ENCODE peak calls at places on chromosome 14, in six cellular contexts. D, G, U, J, E and O are unnamed samples. For H3K9me3, the result is how much of the 10 kb centered on the place peaks cover.

GRCh38 chr14:58280954-58281787 is 17.2 kb upstream of the ARID4A start:
- DNase-seq in J (no peak), G (peak), D (peak), E (peak), U (peak), O (peak)

GRCh38 chr14:20632448-20632830 is 9.1 kb downstream of the OR6S1 start:
- DNase-seq in G (no peak), J (no peak), D (no peak), U (no peak), E (no peak), O (no peak)

GRCh38 chr14:25052921-25053320 is 3.0 kb upstream of the STXBP6 start:
- DNase-seq in U (no peak), D (no peak), J (no peak), G (no peak), E (no peak), O (no peak)

GRCh38 chr14:89387922-89388685 is 28.9 kb downstream of the FOXN3 start:
- DNase-seq in G (no peak), D (no peak), U (no peak), E (no peak), J (no peak), O (no peak)

GRCh38 chr14:67729072-67729561 is 27.4 kb downstream of the RDH12 start:
- DNase-seq in G (peak), U (peak), J (peak), D (no peak), E (peak), O (peak)

GRCh38 chr14:78401866-78402265 is 231.7 kb downstream of the NRXN3 start:
- DNase-seq in E (no peak), J (no peak), U (peak), G (no peak), D (no peak), O (no peak)

GRCh38 chr14:64945431-64945830 is 2.9 kb upstream of the GPX2 start:
- DNase-seq in J (no peak), U (no peak), D (no peak), G (no peak), E (no peak), O (no peak)

GRCh38 chr14:68692916-68693771 is 99.7 kb downstream of the ZFP36L1 start:
- DNase-seq in J (no peak), D (no peak), G (no peak), U (peak), E (no peak), O (no peak)

GRCh38 chr14:60648934-60649814 is at the start of gene SIX1:
- DNase-seq in D (no peak), E (peak), G (peak), U (peak), J (peak), O (peak)

GRCh38 chr14:32708134-32708533 is 230.5 kb upstream of the NPAS3 start:
- DNase-seq in D (no peak), G (no peak), U (no peak), E (no peak), J (no peak), O (no peak)

GRCh38 chr14:89983375-89983774 is 27.6 kb downstream of the TDP1 start:
- DNase-seq in G (no peak), U (no peak), J (no peak), E (no peak), D (no peak), O (no peak)

GRCh38 chr14:100826371-100827139 is 637 bp downstream of the MEG3 start:
- DNase-seq in J (no peak), E (no peak), D (no peak), U (no peak), G (no peak), O (no peak)

GRCh38 chr14:104855532-104856090 is 9.5 kb upstream of the CEP170B start:
- DNase-seq in D (no peak), U (no peak), G (no peak), E (no peak), J (no peak), O (no peak)
- H3K9me3 ChIP-seq in D (under half), U (under half), G (under half), E (under half), J (under half), O (under half)

DNA sequence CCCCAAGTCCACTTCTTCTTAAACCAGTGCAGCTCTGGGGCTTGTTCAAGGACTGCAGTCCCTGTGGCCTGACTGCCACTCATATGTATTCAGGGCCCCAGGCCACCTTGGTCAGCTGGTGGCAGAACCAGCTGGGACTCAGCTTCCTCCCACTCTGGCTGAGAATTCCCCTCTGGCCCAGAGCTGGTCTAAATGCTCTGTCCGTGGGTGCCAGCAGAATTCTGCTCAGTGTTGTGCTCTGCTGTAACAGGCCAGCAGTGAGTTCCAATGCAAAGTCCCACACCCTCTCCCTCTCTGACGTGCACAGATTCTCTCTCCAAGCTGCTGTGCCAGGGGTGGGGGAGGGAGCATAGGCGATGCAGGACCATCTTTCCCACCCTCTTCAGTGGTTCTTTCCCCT is 210.4 kb upstream of the RGS6 start:
- DNase-seq in J (no peak), G (peak), D (no peak), U (no peak), E (no peak), O (no peak)
- H3K9me3 ChIP-seq in J (under half), G (under half), D (under half), U (under half), E (under half), O (under half)

GRCh38 chr14:104159990-104160389 is 21.6 kb downstream of the KIF26A start:
- DNase-seq in D (no peak), U (no peak), J (no peak), E (no peak), G (no peak), O (no peak)
- H3K9me3 ChIP-seq in D (under half), U (under half), J (under half), E (under half), G (under half), O (under half)

GRCh38 chr14:26191666-26192065 is 406.2 kb downstream of the NOVA1 start:
- DNase-seq in D (no peak), E (no peak), G (no peak), J (no peak), U (no peak), O (no peak)

GRCh38 chr14:26190644-26191043 is 407.2 kb downstream of the NOVA1 start:
- DNase-seq in G (no peak), U (peak), E (no peak), D (no peak), J (no peak), O (no peak)

GRCh38 chr14:26191123-26191522 is 406.7 kb downstream of the NOVA1 start:
- DNase-seq in U (peak), J (no peak), E (no peak), D (no peak), G (no peak), O (no peak)

DNA sequence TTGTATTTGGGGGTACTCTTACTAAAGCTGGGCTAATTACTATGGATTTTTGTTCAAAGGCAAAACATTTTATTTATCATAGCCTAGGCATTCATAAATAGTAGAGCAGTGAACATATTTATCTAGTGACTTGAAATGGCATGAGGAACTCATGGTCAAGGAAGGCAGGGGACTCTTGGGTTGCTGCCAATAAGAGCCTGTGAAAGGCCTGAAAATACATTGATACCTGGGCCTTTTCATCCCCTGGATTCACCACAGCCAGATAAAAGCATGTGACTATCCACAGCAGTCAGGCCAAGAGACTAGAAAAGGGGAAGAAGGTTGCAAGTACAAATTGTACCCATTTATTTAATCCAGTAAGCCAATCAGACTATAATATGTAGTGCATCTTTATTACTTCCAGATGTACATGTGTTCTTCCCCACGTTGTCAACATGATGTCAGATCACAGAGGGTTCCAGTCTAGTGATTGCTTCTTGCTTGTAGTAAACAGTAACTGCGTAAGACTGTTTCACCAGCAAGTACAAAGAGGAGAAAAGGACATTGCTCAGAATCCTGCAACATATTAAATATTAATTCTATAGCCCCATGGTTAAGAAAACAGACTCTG is 409.7 kb downstream of the NOVA1 start:
- DNase-seq in G (no peak), D (no peak), J (no peak), E (no peak), U (peak), O (no peak)
- H3K9me3 ChIP-seq in G (under half), D (under half), J (under half), E (under half), U (under half), O (under half)

GRCh38 chr14:105913861-105914260 is 387.5 kb downstream of the TMEM121 start:
- DNase-seq in J (no peak), D (no peak), E (no peak), U (no peak), G (no peak), O (no peak)

GRCh38 chr14:105912641-105913180 is 386.3 kb downstream of the TMEM121 start:
- DNase-seq in U (no peak), E (no peak), G (no peak), D (no peak), J (no peak), O (no peak)

GRCh38 chr14:105917933-105918436 is 391.6 kb downstream of the TMEM121 start:
- DNase-seq in D (no peak), E (no peak), J (no peak), G (peak), U (no peak), O (no peak)

GRCh38 chr14:105913221-105913620 is 386.8 kb downstream of the TMEM121 start:
- DNase-seq in E (no peak), G (no peak), U (no peak), D (no peak), J (no peak), O (no peak)

GRCh38 chr14:105914738-105915385 is 388.5 kb downstream of the TMEM121 start:
- DNase-seq in D (no peak), G (peak), U (no peak), E (no peak), J (no peak), O (no peak)
- H3K9me3 ChIP-seq in D (under half), G (under half), U (under half), E (under half), J (under half), O (under half)